ENCODE peak calls at places on chromosomes 6 and 20, in four cellular contexts. One of them, this sample, is unnamed.

GRCh38 chr6:139370047-139370706 is 4.3 kb downstream of the CITED2 start:
- DNase-seq in lung microvascular endothelial cell: peak; percentile 65
- DNase-seq in stimulated activated CD8-positive, alpha-beta memory T cell treated with anti-CD3 and anti-CD28 coated beads, Interleukin-15, amount 100 ng/mL, for 24 hours: no peak
- DNase-seq in PC-9: peak; percentile 70
- DNase-seq in this sample: no peak

GRCh38 chr20:43662943-43663655 is 3.8 kb upstream of the MYBL2 start:
- DNase-seq in lung microvascular endothelial cell: no peak
- DNase-seq in stimulated activated CD8-positive, alpha-beta memory T cell treated with anti-CD3 and anti-CD28 coated beads, Interleukin-15, amount 100 ng/mL, for 24 hours: no peak
- DNase-seq in PC-9: peak; percentile 71
- DNase-seq in this sample: no peak

GRCh38 chr6:148723484-148723883 is 23.3 kb upstream of the UST start:
- DNase-seq in lung microvascular endothelial cell: peak; percentile 6
- DNase-seq in stimulated activated CD8-positive, alpha-beta memory T cell treated with anti-CD3 and anti-CD28 coated beads, Interleukin-15, amount 100 ng/mL, for 24 hours: no peak
- DNase-seq in PC-9: no peak
- DNase-seq in this sample: no peak

GRCh38 chr20:41570552-41570951 is 47.6 kb downstream of the CHD6 start:
- DNase-seq in lung microvascular endothelial cell: no peak
- DNase-seq in stimulated activated CD8-positive, alpha-beta memory T cell treated with anti-CD3 and anti-CD28 coated beads, Interleukin-15, amount 100 ng/mL, for 24 hours: no peak
- DNase-seq in PC-9: no peak
- DNase-seq in this sample: no peak

GRCh38 chr6:32854376-32855178 is 585 bp downstream of the PSMB9 start:
- DNase-seq in lung microvascular endothelial cell: peak; percentile 69
- DNase-seq in stimulated activated CD8-positive, alpha-beta memory T cell treated with anti-CD3 and anti-CD28 coated beads, Interleukin-15, amount 100 ng/mL, for 24 hours: no peak
- DNase-seq in PC-9: no peak
- DNase-seq in this sample: no peak

GRCh38 chr6:168640738-168641137 is 199.8 kb downstream of the SMOC2 start:
- DNase-seq in lung microvascular endothelial cell: no peak
- DNase-seq in stimulated activated CD8-positive, alpha-beta memory T cell treated with anti-CD3 and anti-CD28 coated beads, Interleukin-15, amount 100 ng/mL, for 24 hours: no peak
- DNase-seq in PC-9: no peak
- DNase-seq in this sample: no peak

GRCh38 chr6:118893095-118893881 is 664 bp upstream of the ASF1A start:
- DNase-seq in lung microvascular endothelial cell: peak; percentile 71
- DNase-seq in stimulated activated CD8-positive, alpha-beta memory T cell treated with anti-CD3 and anti-CD28 coated beads, Interleukin-15, amount 100 ng/mL, for 24 hours: no peak
- DNase-seq in PC-9: peak; percentile 58
- DNase-seq in this sample: peak; percentile 34

GRCh38 chr6:120198033-120198432 is 848.5 kb upstream of the MAN1A1 start:
- DNase-seq in lung microvascular endothelial cell: no peak
- DNase-seq in stimulated activated CD8-positive, alpha-beta memory T cell treated with anti-CD3 and anti-CD28 coated beads, Interleukin-15, amount 100 ng/mL, for 24 hours: no peak
- DNase-seq in PC-9: peak; percentile 52
- DNase-seq in this sample: no peak

GRCh38 chr6:111585241-111585968 is 20.3 kb downstream of the TRAF3IP2 start:
- DNase-seq in lung microvascular endothelial cell: no peak
- DNase-seq in stimulated activated CD8-positive, alpha-beta memory T cell treated with anti-CD3 and anti-CD28 coated beads, Interleukin-15, amount 100 ng/mL, for 24 hours: no peak
- DNase-seq in PC-9: no peak
- DNase-seq in this sample: no peak

GRCh38 chr6:68082086-68082485 is 553.0 kb upstream of the ADGRB3 start:
- DNase-seq in lung microvascular endothelial cell: peak; percentile 1
- DNase-seq in stimulated activated CD8-positive, alpha-beta memory T cell treated with anti-CD3 and anti-CD28 coated beads, Interleukin-15, amount 100 ng/mL, for 24 hours: no peak
- DNase-seq in PC-9: no peak
- DNase-seq in this sample: no peak

This sample was measured in breast epithelium.